ENCODE peak calls at places on chromosomes 3 and 15, in seven cellular contexts. U, O, L, P, S, R and B are unnamed samples.

GRCh38 chr3:76438971-76439370 is 600.9 kb upstream of the ROBO2 start:
- DNase-seq in U (no peak), O (no peak), L (no peak), P (peak; percentile 60), S (no peak), R (no peak), B (no peak)

GRCh38 chr3:7484636-7485035 is 623.7 kb downstream of the GRM7 start:
- DNase-seq in U (no peak), O (no peak), L (no peak), P (no peak), S (no peak), R (no peak), B (no peak)

GRCh38 chr3:90007786-90008499 is 900.5 kb downstream of the EPHA3 start:
- DNase-seq in U (no peak), O (no peak), L (no peak), P (peak; percentile 95), S (peak; percentile 17), R (peak; percentile 9), B (no peak)

GRCh38 chr3:197667968-197668367 is 68.7 kb downstream of the RUBCN start:
- DNase-seq in U (peak; percentile 48), O (no peak), L (no peak), P (no peak), S (no peak), R (no peak), B (no peak)

GRCh38 chr3:133301194-133301593 is 98.7 kb upstream of the BFSP2 start:
- DNase-seq in U (no peak), O (no peak), L (no peak), P (peak; percentile 25), S (no peak), R (no peak), B (peak; percentile 48)

GRCh38 chr15:38608682-38609081 is 44.1 kb upstream of the RASGRP1 start:
- DNase-seq in U (no peak), O (no peak), L (no peak), P (no peak), S (no peak), R (no peak), B (no peak)

GRCh38 chr3:174533286-174533685 is 325.8 kb upstream of the NAALADL2 start:
- DNase-seq in U (no peak), O (no peak), L (no peak), P (peak; percentile 5), S (no peak), R (no peak), B (no peak)

GRCh38 chr3:67228136-67228535 is 230.0 kb downstream of the KBTBD8 start:
- DNase-seq in U (no peak), O (no peak), L (no peak), P (no peak), S (no peak), R (no peak), B (no peak)

GRCh38 chr3:188077160-188077812 is 76.7 kb upstream of the LPP start:
- DNase-seq in U (peak; percentile 56), O (peak; percentile 53), L (no peak), P (no peak), S (peak; percentile 20), R (peak; percentile 85), B (no peak)

GRCh38 chr3:142931222-142931621 is 32.3 kb downstream of the PAQR9 start:
- DNase-seq in U (no peak), O (no peak), L (peak; percentile 88), P (no peak), S (no peak), R (no peak), B (no peak)

GRCh38 chr3:79351693-79352092 is 416.1 kb downstream of the ROBO1 start:
- DNase-seq in U (no peak), O (no peak), L (no peak), P (no peak), S (no peak), R (no peak), B (no peak)

GRCh38 chr3:48215466-48215865 is 7.8 kb upstream of the CAMP start:
- DNase-seq in U (peak; percentile 56), O (peak; percentile 34), L (no peak), P (peak; percentile 57), S (peak; percentile 36), R (peak; percentile 87), B (no peak)

GRCh38 chr15:99447497-99448371 is 118.0 kb upstream of the MEF2A start:
- DNase-seq in U (no peak), O (no peak), L (peak; percentile 89), P (no peak), S (no peak), R (no peak), B (peak; percentile 36)

GRCh38 chr3:177465243-177465642 is 268.0 kb upstream of the TBL1XR1 start:
- DNase-seq in U (no peak), O (peak; percentile 41), L (no peak), P (no peak), S (peak; percentile 58), R (peak; percentile 48), B (no peak)

GRCh38 chr15:62440310-62440709 is 275.2 kb upstream of the C2CD4B start:
- DNase-seq in U (no peak), O (no peak), L (no peak), P (no peak), S (no peak), R (no peak), B (no peak)

GRCh38 chr3:172106989-172107388 is 67.6 kb downstream of the FNDC3B start:
- DNase-seq in U (peak; percentile 68), O (no peak), L (no peak), P (no peak), S (no peak), R (peak; percentile 60), B (peak; percentile 53)

GRCh38 chr3:127689266-127689860 is 16.6 kb downstream of the ABTB1 start:
- DNase-seq in U (no peak), O (no peak), L (peak; percentile 54), P (no peak), S (peak; percentile 7), R (no peak), B (no peak)

GRCh38 chr15:67611803-67612369 is 69.4 kb downstream of the MAP2K5 start:
- DNase-seq in U (peak; percentile 23), O (no peak), L (no peak), P (peak; percentile 76), S (no peak), R (no peak), B (no peak)

GRCh38 chr3:196563721-196564225 is 4.6 kb downstream of the WDR53 start:
- DNase-seq in U (no peak), O (no peak), L (no peak), P (no peak), S (no peak), R (no peak), B (peak; percentile 2)

GRCh38 chr3:147361671-147362420 is 44.5 kb downstream of the ZIC4 start:
- DNase-seq in U (peak; percentile 5), O (peak; percentile 34), L (peak; percentile 96), P (no peak), S (no peak), R (peak; percentile 25), B (peak; percentile 11)

GRCh38 chr3:136512391-136512790 is 239.8 kb downstream of the STAG1 start:
- DNase-seq in U (no peak), O (no peak), L (no peak), P (peak; percentile 8), S (no peak), R (no peak), B (no peak)

GRCh38 chr3:52453496-52454234 is at the start of gene TNNC1:
- DNase-seq in U (no peak), O (peak; percentile 59), L (peak; percentile 88), P (no peak), S (peak; percentile 70), R (no peak), B (no peak)

GRCh38 chr15:74303741-74304309 is 63.6 kb downstream of the CYP11A1 start:
- DNase-seq in U (no peak), O (no peak), L (no peak), P (no peak), S (no peak), R (no peak), B (no peak)

GRCh38 chr15:71471347-71471746 is 339.0 kb upstream of the NR2E3 start:
- DNase-seq in U (no peak), O (no peak), L (no peak), P (no peak), S (no peak), R (no peak), B (no peak)

GRCh38 chr3:151501905-151502615 is 41.2 kb upstream of the IGSF10 start:
- DNase-seq in U (no peak), O (no peak), L (no peak), P (peak; percentile 21), S (no peak), R (no peak), B (no peak)

GRCh38 chr15:49718234-49718633 is 97.4 kb downstream of the DTWD1 start:
- DNase-seq in U (no peak), O (no peak), L (no peak), P (peak; percentile 83), S (no peak), R (no peak), B (no peak)
- H3K4me3 ChIP-seq in U (no peak overlapping the region), O (no peak overlapping the region), L (no peak overlapping the region), P (no peak overlapping the region), S (peak overlapping the region; percentile 9), R (no peak overlapping the region), B (no peak overlapping the region)

GRCh38 chr3:10502185-10502880 is 3.1 kb downstream of the ATP2B2 start:
- DNase-seq in U (no peak), O (no peak), L (no peak), P (no peak), S (no peak), R (no peak), B (no peak)

GRCh38 chr3:10500717-10501663 is 4.4 kb downstream of the ATP2B2 start:
- DNase-seq in U (no peak), O (no peak), L (no peak), P (no peak), S (no peak), R (no peak), B (no peak)

GRCh38 chr3:10504161-10505049 is 981 bp downstream of the ATP2B2 start:
- DNase-seq in U (no peak), O (no peak), L (no peak), P (no peak), S (no peak), R (no peak), B (no peak)

GRCh38 chr3:10503217-10503796 is 2.1 kb downstream of the ATP2B2 start:
- DNase-seq in U (no peak), O (no peak), L (no peak), P (no peak), S (no peak), R (no peak), B (no peak)

GRCh38 chr3:10501664-10502052 is 3.7 kb downstream of the ATP2B2 start:
- DNase-seq in U (no peak), O (no peak), L (no peak), P (no peak), S (no peak), R (no peak), B (no peak)
- H3K27me3 ChIP-seq in U (peaks cover 10% of the 10 kb centered on the region), O (no peaks in the 10 kb centered on the region), L (peaks cover 16% of the 10 kb centered on the region), P (peaks cover 11% of the 10 kb centered on the region), S (peaks cover 100% of the 10 kb centered on the region), R (no peaks in the 10 kb centered on the region), B (peaks cover 28% of the 10 kb centered on the region)

DNA sequence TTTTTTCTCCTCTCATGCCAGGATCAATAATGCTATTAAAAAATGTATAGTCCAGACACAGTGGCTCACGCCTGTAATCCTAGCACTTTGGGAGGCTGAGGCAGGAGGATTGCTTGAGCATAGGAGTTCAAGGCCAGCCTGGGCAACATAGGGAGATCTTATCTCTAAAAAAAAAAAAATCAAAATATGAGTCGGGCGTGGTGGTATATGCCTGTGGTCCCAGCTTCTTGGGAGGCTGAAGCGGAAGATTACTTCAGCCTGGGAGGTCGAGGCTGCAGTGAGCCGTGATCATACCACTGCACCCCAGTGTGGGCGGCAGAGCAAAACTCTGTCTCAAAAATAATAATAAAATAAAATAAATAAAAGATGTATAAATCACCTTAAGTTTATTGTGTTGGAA is 75.4 kb downstream of the WWTR1 start:
- DNase-seq in U (no peak), O (no peak), L (no peak), P (no peak), S (no peak), R (no peak), B (peak; percentile 87)
- H3K4me1 ChIP-seq in U (peaks cover 31% of the 10 kb centered on the region), O (peaks cover 66% of the 10 kb centered on the region), L (peaks cover 5% of the 10 kb centered on the region), P (peaks cover 38% of the 10 kb centered on the region), S (peaks cover 90% of the 10 kb centered on the region), R (peaks cover 23% of the 10 kb centered on the region), B (peaks cover 88% of the 10 kb centered on the region)

GRCh38 chr3:37673391-37673790 is 188.3 kb upstream of the CTDSPL start:
- DNase-seq in U (peak; percentile 60), O (no peak), L (peak; percentile 59), P (no peak), S (no peak), R (no peak), B (no peak)
- H3K4me3 ChIP-seq in U (no peak overlapping the region), O (no peak overlapping the region), L (no peak overlapping the region), P (no peak overlapping the region), S (no peak overlapping the region), R (no peak overlapping the region), B (no peak overlapping the region)